ENCODE peak calls at places on chromosome 6, in seven cellular contexts. C is smooth muscle cell of the brain vasculature, E is neural progenitor cell, B is GM04504, U is NCI-H460, P is progenitor cell of endocrine pancreas, Z is AG10803. R is an unnamed sample.
A peak's percentile ranks its signal among the peaks of the same experiment; 100 is the strongest.

GRCh38 chr6:90885611-90886056 is 298.8 kb upstream of the MAP3K7 start:
- DNase-seq in B (no peak), U (no peak), P (no peak), C (no peak), Z (no peak), E (no peak), R (no peak)

GRCh38 chr6:110325197-110325596 is 33.0 kb downstream of the METTL24 start:
- DNase-seq in P (no peak), U (no peak), E (no peak), C (peak; percentile 10), Z (peak; percentile 84), B (no peak), R (no peak)

GRCh38 chr6:136782021-136782770 is 10.1 kb downstream of the MAP3K5 start:
- DNase-seq in Z (peak; percentile 62), C (no peak), E (no peak), P (no peak), U (no peak), B (no peak), R (no peak)

GRCh38 chr6:14596410-14596809 is 478.8 kb downstream of the CD83 start:
- DNase-seq in Z (peak; percentile 24), E (no peak), P (no peak), C (peak; percentile 81), U (no peak), B (no peak), R (no peak)

GRCh38 chr6:52336919-52337561 is 24.9 kb upstream of the PAQR8 start:
- DNase-seq in C (no peak), B (no peak), P (no peak), Z (no peak), E (no peak), U (no peak), R (no peak)

GRCh38 chr6:1767481-1768246 is 157.9 kb downstream of the FOXC1 start:
- DNase-seq in P (no peak), U (no peak), C (no peak), Z (peak; percentile 85), E (no peak), B (peak; percentile 65), R (no peak)

GRCh38 chr6:93418448-93419303 is 683 bp downstream of the EPHA7 start:
- DNase-seq in E (peak; percentile 92), C (no peak), B (no peak), Z (no peak), U (no peak), P (peak; percentile 53), R (no peak)

GRCh38 chr6:148704539-148704938 is 42.3 kb upstream of the UST start:
- DNase-seq in C (no peak), Z (no peak), U (no peak), P (no peak), E (no peak), B (no peak), R (no peak)

GRCh38 chr6:163241668-163242067 is 172.8 kb upstream of the QKI start:
- DNase-seq in B (no peak), U (no peak), P (no peak), C (no peak), Z (no peak), E (no peak), R (no peak)

GRCh38 chr6:166078294-166078693 is 89.4 kb downstream of the TBXT start:
- DNase-seq in Z (peak; percentile 98), E (no peak), P (no peak), C (peak; percentile 70), U (no peak), B (peak; percentile 26), R (no peak)

GRCh38 chr6:18323935-18324707 is 59.8 kb upstream of the DEK start:
- DNase-seq in B (no peak), Z (peak; percentile 55), E (peak; percentile 72), U (peak; percentile 26), C (peak; percentile 24), P (no peak), R (no peak)

GRCh38 chr6:90496617-90497016 is 90.3 kb downstream of the MAP3K7 start:
- DNase-seq in C (no peak), P (no peak), U (no peak), B (no peak), Z (no peak), E (peak; percentile 56), R (no peak)

GRCh38 chr6:30960907-30961673 is 20.3 kb downstream of the MUCL3 start:
- DNase-seq in U (no peak), Z (peak; percentile 64), P (no peak), B (no peak), C (no peak), E (no peak), R (no peak)

GRCh38 chr6:15522856-15523529 is 139.8 kb downstream of the DTNBP1 start:
- DNase-seq in P (no peak), U (no peak), C (no peak), E (no peak), B (no peak), Z (no peak), R (no peak)

GRCh38 chr6:115901896-115902295 is 158.8 kb downstream of the FRK start:
- DNase-seq in E (no peak), B (no peak), C (no peak), U (no peak), Z (no peak), P (no peak), R (no peak)

GRCh38 chr6:131917763-131918649 is 33.2 kb downstream of the CCN2 start:
- DNase-seq in E (no peak), B (no peak), P (no peak), C (no peak), Z (no peak), U (no peak), R (no peak)

GRCh38 chr6:138486249-138487121 is 12.8 kb downstream of the NHSL1 start:
- DNase-seq in U (no peak), Z (no peak), C (no peak), B (no peak), P (no peak), E (no peak), R (no peak)

GRCh38 chr6:47733879-47734558 is 35.6 kb downstream of the ADGRF4 start:
- DNase-seq in U (peak; percentile 27), E (peak; percentile 28), P (no peak), B (no peak), C (no peak), Z (peak; percentile 16), R (no peak)

GRCh38 chr6:155493694-155494143 is 38.1 kb upstream of the NOX3 start:
- DNase-seq in C (peak; percentile 90), Z (peak; percentile 100), U (peak; percentile 86), B (peak; percentile 96), E (no peak), P (no peak), R (no peak)

GRCh38 chr6:40997256-40997957 is 41.6 kb downstream of the UNC5CL start:
- DNase-seq in P (peak; percentile 24), E (peak; percentile 85), B (peak; percentile 51), C (no peak), U (no peak), Z (peak; percentile 55), R (no peak)

GRCh38 chr6:144477396-144477795 is 192.3 kb downstream of the UTRN start:
- DNase-seq in B (no peak), C (no peak), U (no peak), Z (peak; percentile 79), P (no peak), E (no peak), R (no peak)

GRCh38 chr6:1626481-1626880 is 16.8 kb downstream of the FOXC1 start:
- DNase-seq in E (no peak), C (no peak), B (no peak), Z (no peak), P (no peak), U (no peak), R (no peak)

GRCh38 chr6:26202201-26202611 is 115.0 kb downstream of the HFE start:
- DNase-seq in B (no peak), P (no peak), E (no peak), Z (no peak), U (no peak), C (no peak), R (no peak)

GRCh38 chr6:69022991-69023390 is 387.9 kb downstream of the ADGRB3 start:
- DNase-seq in E (no peak), P (no peak), Z (peak; percentile 45), C (no peak), U (peak; percentile 29), B (no peak), R (no peak)

GRCh38 chr6:66896415-66896814 is 1189.4 kb upstream of the EYS start:
- DNase-seq in U (no peak), Z (no peak), B (no peak), C (no peak), E (no peak), P (no peak), R (no peak)

GRCh38 chr6:81767163-81768000 is 14.9 kb upstream of the TENT5A start:
- DNase-seq in Z (peak; percentile 92), B (peak; percentile 72), E (no peak), P (no peak), C (no peak), U (no peak), R (no peak)

GRCh38 chr6:90460067-90460466 is 126.8 kb downstream of the MAP3K7 start:
- DNase-seq in U (no peak), Z (no peak), C (no peak), P (no peak), E (no peak), B (no peak), R (no peak)

GRCh38 chr6:7974553-7974931 is 64.0 kb upstream of the TXNDC5 start:
- DNase-seq in U (no peak), C (no peak), E (no peak), B (no peak), Z (no peak), P (no peak), R (no peak)

GRCh38 chr6:10559492-10560150 is 38.5 kb downstream of the GCNT2 start:
- DNase-seq in E (peak; percentile 15), P (no peak), B (no peak), Z (no peak), C (no peak), U (no peak), R (no peak)

GRCh38 chr6:47670851-47671250 is 27.5 kb upstream of the ADGRF4 start:
- DNase-seq in Z (no peak), E (peak; percentile 68), B (no peak), U (no peak), C (no peak), P (no peak), R (no peak)

GRCh38 chr6:89941031-89941775 is 46.9 kb downstream of the GJA10 start:
- DNase-seq in Z (peak; percentile 34), B (no peak), U (peak; percentile 38), P (peak; percentile 21), E (no peak), C (no peak), R (no peak)

GRCh38 chr6:61887425-61887824 is 398.6 kb downstream of the KHDRBS2 start:
- DNase-seq in Z (no peak), P (no peak), U (no peak), C (no peak), B (no peak), E (peak; percentile 40), R (no peak)

GRCh38 chr6:151497935-151498726 is 4.3 kb downstream of the CCDC170 start:
- DNase-seq in P (no peak), C (no peak), E (no peak), B (no peak), Z (peak; percentile 30), U (no peak), R (no peak)

GRCh38 chr6:136173519-136174507 is 76.3 kb downstream of the MTFR2 start:
- DNase-seq in C (no peak), P (no peak), E (no peak), Z (no peak), U (no peak), B (no peak), R (no peak)

GRCh38 chr6:27130668-27131428 is 116.7 kb upstream of the PRSS16 start:
- DNase-seq in E (no peak), Z (no peak), P (no peak), C (no peak), B (no peak), U (no peak), R (no peak)

GRCh38 chr6:140436023-140436811 is 1061.8 kb upstream of the CITED2 start:
- DNase-seq in Z (peak; percentile 99), C (no peak), P (no peak), B (peak; percentile 67), U (no peak), E (peak; percentile 69), R (no peak)

GRCh38 chr6:149454405-149454848 is 30.4 kb downstream of the ZC3H12D start:
- DNase-seq in C (peak; percentile 83), P (no peak), E (no peak), B (peak; percentile 90), U (peak; percentile 61), Z (peak; percentile 95), R (peak; percentile 45)

GRCh38 chr6:91106083-91106482 is 519.2 kb upstream of the MAP3K7 start:
- DNase-seq in E (no peak), U (no peak), Z (no peak), B (no peak), P (no peak), C (no peak), R (no peak)

R was measured in omental fat pad.